ENCODE peak calls at places on chromosomes 1 and 21, in eight cellular contexts. L is NCI-H2081; R is NCI-H146; A is HTR-8/SVneo; T is stimulated activated CD8-positive, alpha-beta memory T cell treated with anti-CD3 and anti-CD28 coated beads, Interleukin-4, amount 100 ng/mL, for 1 hour; Q is fibroblast of pulmonary artery; H is GM18507; P is effector memory CD4-positive, alpha-beta T cell. I is an unnamed sample.

GRCh38 chr1:47976728-47977127 is 20.5 kb downstream of the TRABD2B start:
- DNase-seq in Q (no peak), H (no peak), A (no peak), P (no peak), R (no peak), L (no peak), T (no peak), I (no peak)

GRCh38 chr1:117061986-117062415 is 1.9 kb downstream of the TTF2 start:
- DNase-seq in T (no peak), Q (peak), R (no peak), L (no peak), A (no peak), H (no peak), P (peak), I (no peak)

GRCh38 chr1:34358636-34359035 is 181.9 kb downstream of the C1orf94 start:
- DNase-seq in Q (no peak), T (no peak), L (no peak), H (no peak), P (no peak), R (no peak), A (peak), I (no peak)

GRCh38 chr1:21259316-21260076 is 30.8 kb downstream of the ECE1 start:
- DNase-seq in R (no peak), H (no peak), T (no peak), A (no peak), P (no peak), Q (no peak), L (no peak), I (no peak)

GRCh38 chr1:203422116-203422515 is 53.5 kb upstream of the PRELP start:
- DNase-seq in Q (no peak), R (no peak), T (no peak), H (no peak), P (no peak), A (no peak), L (no peak), I (no peak)

GRCh38 chr1:93567255-93567918 is 114.2 kb downstream of the BCAR3 start:
- DNase-seq in P (no peak), Q (peak), L (no peak), T (no peak), H (no peak), A (peak), R (no peak), I (no peak)

GRCh38 chr1:236608930-236609726 is 4.8 kb upstream of the HEATR1 start:
- DNase-seq in P (no peak), L (peak), A (peak), T (no peak), R (peak), H (no peak), Q (peak), I (peak)

GRCh38 chr1:198109316-198109715 is 47.5 kb upstream of the NEK7 start:
- DNase-seq in R (no peak), A (no peak), P (no peak), L (no peak), Q (no peak), H (no peak), T (no peak), I (no peak)

GRCh38 chr1:240465531-240465940 is 146.4 kb downstream of the GREM2 start:
- DNase-seq in R (no peak), P (no peak), A (no peak), H (no peak), T (no peak), L (no peak), Q (peak), I (no peak)

GRCh38 chr1:190104959-190105358 is 372.7 kb downstream of the BRINP3 start:
- DNase-seq in Q (no peak), A (no peak), R (no peak), H (no peak), P (no peak), T (no peak), L (no peak), I (no peak)

GRCh38 chr21:44706706-44707615 is 4.4 kb downstream of the TSPEAR start:
- DNase-seq in A (no peak), P (no peak), T (no peak), Q (no peak), R (no peak), H (no peak), L (no peak), I (no peak)

GRCh38 chr1:162349635-162350330 is 26.9 kb downstream of the SPATA46 start:
- DNase-seq in R (peak), A (peak), Q (peak), H (no peak), P (no peak), L (no peak), T (no peak), I (no peak)

GRCh38 chr1:162753998-162754585 is 36.4 kb upstream of the HSD17B7 start:
- DNase-seq in Q (no peak), P (no peak), H (no peak), L (no peak), T (no peak), A (no peak), R (no peak), I (no peak)

GRCh38 chr1:110450928-110451327 is at the start of gene PROK1:
- DNase-seq in Q (no peak), L (no peak), P (no peak), R (no peak), T (no peak), A (no peak), H (no peak), I (no peak)

GRCh38 chr1:244654284-244655038 is 1.5 kb downstream of the DESI2 start:
- DNase-seq in T (no peak), R (no peak), H (no peak), Q (no peak), L (no peak), A (no peak), P (no peak), I (no peak)

GRCh38 chr21:21148009-21148408 is 149.8 kb downstream of the NCAM2 start:
- DNase-seq in H (no peak), T (no peak), L (no peak), R (peak), Q (no peak), A (no peak), P (no peak), I (no peak)

GRCh38 chr1:3718764-3719163 is 33.5 kb upstream of the CCDC27 start:
- DNase-seq in A (no peak), P (no peak), R (no peak), Q (no peak), L (no peak), T (no peak), H (peak), I (no peak)

GRCh38 chr1:224988042-224988441 is 58.6 kb downstream of the DNAH14 start:
- DNase-seq in Q (no peak), R (no peak), A (no peak), P (no peak), T (no peak), L (no peak), H (no peak), I (no peak)

GRCh38 chr1:1969953-1970716 is 33.5 kb downstream of the CFAP74 start:
- DNase-seq in H (no peak), Q (no peak), T (no peak), R (no peak), L (no peak), A (no peak), P (no peak), I (no peak)

GRCh38 chr1:227603327-227603726 is 40.0 kb downstream of the ZNF678 start:
- DNase-seq in R (no peak), P (no peak), L (no peak), H (no peak), T (no peak), Q (no peak), A (no peak), I (no peak)

GRCh38 chr1:234656070-234656875 is 46.3 kb upstream of the IRF2BP2 start:
- DNase-seq in T (no peak), P (no peak), H (no peak), A (no peak), L (no peak), Q (no peak), R (no peak), I (no peak)

GRCh38 chr21:38848187-38848609 is 42.5 kb downstream of the ETS2 start:
- DNase-seq in P (no peak), L (no peak), A (no peak), Q (peak), H (no peak), T (no peak), R (no peak), I (no peak)

I was measured in DMS 273 treated with DMSO at 0.1 percent for 48 hours.